ENCODE peak calls at places on chromosomes 16 and 17, in six cellular contexts. O is neural progenitor cell, L is Peyer's patch, S is esophagus squamous epithelium, E is HCT116, M is uterus. N is an unnamed sample. For H3K27me3, the result is how much of the 10 kb centered on the place peaks cover.

GRCh38 chr16:23607740-23608139 is 11.6 kb upstream of the NDUFAB1 start:
- DNase-seq in E (no peak), S (no peak), O (no peak), M (no peak), L (no peak), N (no peak)

GRCh38 chr17:28470266-28471126 is 2.9 kb upstream of the SLC13A2 start:
- DNase-seq in S (no peak), E (no peak), O (no peak), L (no peak), M (no peak), N (no peak)

GRCh38 chr16:60261425-60261824 is 1527.3 kb upstream of the GOT2 start:
- DNase-seq in S (no peak), E (no peak), M (no peak), L (no peak), O (no peak), N (no peak)

GRCh38 chr16:16093625-16094332 is 129.5 kb downstream of the ABCC6 start:
- DNase-seq in L (no peak), E (no peak), S (no peak), M (no peak), O (no peak), N (no peak)

GRCh38 chr16:83300326-83300725 is 507.5 kb upstream of the HSBP1 start:
- DNase-seq in E (no peak), O (no peak), S (no peak), M (no peak), L (no peak), N (no peak)

GRCh38 chr17:63918305-63918704 is 334 bp downstream of the GH1 start:
- DNase-seq in M (no peak), E (no peak), L (no peak), O (peak), S (no peak), N (no peak)

GRCh38 chr17:73824321-73824720 is 180.1 kb upstream of the SDK2 start:
- DNase-seq in M (no peak), O (no peak), L (no peak), E (no peak), S (no peak), N (no peak)

GRCh38 chr17:18319604-18320256 is 4.6 kb downstream of the SMCR8 start:
- DNase-seq in E (no peak), L (no peak), O (peak), S (no peak), M (no peak), N (no peak)

GRCh38 chr16:4970010-4970409 is 11.9 kb downstream of the SEC14L5 start:
- DNase-seq in S (no peak), O (peak), E (no peak), M (no peak), L (no peak), N (no peak)

GRCh38 chr16:57788252-57788841 is 13.9 kb downstream of the KIFC3 start:
- DNase-seq in S (no peak), E (no peak), O (no peak), L (no peak), M (no peak), N (no peak)

GRCh38 chr17:79645777-79646088 is 34.9 kb upstream of the RBFOX3 start:
- DNase-seq in S (no peak), M (no peak), E (no peak), L (no peak), O (no peak), N (no peak)

GRCh38 chr17:45171338-45172231 is 9.9 kb downstream of the HEXIM2 start:
- DNase-seq in M (peak), S (no peak), O (peak), E (no peak), L (no peak), N (peak)

GRCh38 chr16:31360296-31360695 is 5.3 kb downstream of the ITGAX start:
- DNase-seq in M (no peak), L (no peak), S (no peak), O (no peak), E (no peak), N (no peak)

GRCh38 chr17:6269474-6269873 is 165.4 kb downstream of the AIPL1 start:
- DNase-seq in M (no peak), S (no peak), L (no peak), E (peak), O (peak), N (no peak)

GRCh38 chr16:25487888-25488287 is 203.9 kb upstream of the HS3ST4 start:
- DNase-seq in L (no peak), O (no peak), E (no peak), S (no peak), M (no peak), N (no peak)

GRCh38 chr16:86905302-86905701 is 327.0 kb downstream of the FOXL1 start:
- DNase-seq in O (no peak), S (no peak), E (no peak), L (no peak), M (no peak), N (peak)

GRCh38 chr16:61432421-61432820 is 603.8 kb downstream of the CDH8 start:
- DNase-seq in O (peak), S (no peak), E (no peak), L (no peak), M (no peak), N (no peak)

GRCh38 chr16:61435356-61435755 is 600.9 kb downstream of the CDH8 start:
- DNase-seq in L (no peak), S (no peak), E (no peak), O (no peak), M (no peak), N (no peak)
- H3K4me3 ChIP-seq in L (no peak), S (no peak), E (no peak), O (no peak), M (no peak), N (no peak)

GRCh38 chr17:44000871-44001460 is 3.5 kb upstream of the NAGS start:
- DNase-seq in S (no peak), O (no peak), L (no peak), E (no peak), M (no peak), N (no peak)

GRCh38 chr17:43998552-43998951 is 5.9 kb upstream of the NAGS start:
- DNase-seq in M (no peak), O (no peak), E (no peak), L (no peak), S (no peak), N (no peak)

GRCh38 chr17:44001461-44001920 is 2.9 kb upstream of the NAGS start:
- DNase-seq in L (no peak), E (no peak), M (no peak), O (no peak), S (no peak), N (no peak)

GRCh38 chr17:43999024-43999423 is 5.4 kb upstream of the NAGS start:
- DNase-seq in S (no peak), M (no peak), E (no peak), O (no peak), L (no peak), N (no peak)

GRCh38 chr17:44000141-44000860 is 4.1 kb upstream of the NAGS start:
- DNase-seq in L (no peak), M (no peak), E (no peak), S (no peak), O (no peak), N (no peak)
- TF ChIP-seq CTCF in L (no peak), M (no peak), E (no peak), S (no peak), O (no peak), N (no peak)

DNA sequence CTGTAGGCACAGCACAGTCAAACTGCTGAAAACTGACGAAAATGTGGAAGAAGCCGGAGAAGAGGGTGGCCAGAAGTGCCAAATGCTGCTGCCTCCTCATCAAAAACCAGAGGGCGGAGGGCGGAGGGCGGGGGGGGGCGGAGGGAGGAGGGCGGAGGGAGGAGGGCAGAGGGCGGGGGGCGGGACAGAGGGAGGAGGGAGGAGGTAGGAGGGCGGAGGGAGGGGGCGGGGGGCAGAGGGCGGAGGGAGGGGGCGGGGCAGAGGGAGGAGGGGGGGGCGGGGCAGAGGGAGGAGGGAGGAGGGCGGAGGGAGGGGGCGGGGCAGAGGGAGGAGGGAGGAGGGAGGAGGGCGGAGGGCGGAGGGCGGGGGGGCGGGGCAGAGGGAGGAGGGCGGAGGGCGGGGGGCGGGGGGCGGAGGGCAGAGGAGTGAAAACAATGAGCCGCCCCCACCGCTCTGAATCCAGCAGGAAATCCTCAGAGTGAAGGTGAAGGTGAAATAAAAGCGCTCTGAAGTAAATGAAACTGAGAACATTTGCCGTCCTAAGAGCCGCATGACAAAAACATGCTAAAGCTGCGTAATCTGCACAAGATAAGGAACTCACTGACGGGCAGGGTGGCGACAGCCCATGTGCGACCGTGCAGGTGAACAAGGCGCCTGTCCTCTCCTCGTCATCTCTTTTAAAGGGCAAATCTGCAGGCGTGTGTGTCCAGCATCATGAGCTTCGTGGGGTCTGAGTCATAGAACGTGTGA is 22.6 kb upstream of the CBFA2T3 start:
- DNase-seq in M (no peak), O (no peak), E (no peak), S (no peak), L (peak), N (no peak)
- H3K27me3 ChIP-seq in M (under half), O (under half), E (under half), S (under half), L (under half), N (under half)

DNA sequence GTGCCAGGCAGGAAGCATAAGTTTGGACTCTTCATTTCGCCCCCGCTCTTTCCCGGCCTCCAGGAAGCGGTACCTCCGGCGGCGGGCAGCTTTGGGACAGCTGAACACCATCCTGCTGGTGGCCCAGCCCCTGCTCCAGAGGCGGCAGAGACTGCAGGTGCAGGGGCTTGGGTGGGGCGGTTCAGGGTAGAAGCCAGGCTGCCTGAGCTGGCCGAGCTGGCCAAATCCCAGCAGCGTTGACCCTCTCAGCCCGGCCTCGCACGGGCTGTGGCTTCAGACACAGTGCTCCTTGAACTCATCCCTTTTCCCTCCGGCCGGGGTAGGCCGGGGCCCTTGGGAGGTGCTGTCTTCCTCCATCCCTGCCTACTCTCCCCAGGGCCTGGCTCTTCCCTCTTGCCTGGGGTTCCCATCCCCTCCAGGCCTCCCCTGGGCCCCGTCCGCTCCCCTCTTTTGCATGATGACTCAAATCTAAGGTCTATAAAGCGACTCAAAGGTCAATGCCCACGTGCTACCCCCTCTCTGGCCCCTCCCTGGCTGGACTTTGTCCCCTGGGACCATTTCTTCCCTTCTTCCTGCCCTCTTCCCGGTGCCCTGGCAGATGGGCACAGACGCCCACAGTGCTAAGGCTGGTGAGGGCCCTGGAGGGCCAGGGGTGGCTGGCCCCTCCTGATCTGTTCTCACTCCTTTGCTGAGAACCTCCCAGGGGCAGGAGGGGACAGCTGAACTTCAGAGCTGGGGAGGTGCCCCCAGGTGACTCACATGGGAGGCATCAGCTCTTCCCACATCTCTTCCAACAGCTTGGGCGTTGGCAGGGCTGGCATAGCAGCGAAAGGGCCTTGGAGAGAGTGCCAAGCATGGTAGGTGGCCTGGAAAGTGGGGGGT is 22.7 kb downstream of the MYO15B start:
- DNase-seq in M (no peak), E (no peak), S (no peak), O (no peak), L (no peak), N (no peak)
- H3K4me3 ChIP-seq in M (no peak), E (peak), S (no peak), O (no peak), L (peak), N (no peak)

GRCh38 chr16:27863377-27863776 is 200.1 kb downstream of the GSG1L start:
- DNase-seq in E (no peak), L (no peak), S (no peak), O (no peak), M (no peak), N (no peak)

GRCh38 chr16:27862953-27863352 is 200.6 kb downstream of the GSG1L start:
- DNase-seq in M (no peak), S (no peak), E (no peak), O (no peak), L (no peak), N (no peak)

GRCh38 chr16:27860091-27860490 is 203.4 kb downstream of the GSG1L start:
- DNase-seq in L (no peak), O (no peak), E (no peak), S (no peak), M (no peak), N (no peak)

GRCh38 chr16:27853651-27854050 is 209.9 kb downstream of the GSG1L start:
- DNase-seq in L (no peak), E (no peak), M (no peak), O (no peak), S (no peak), N (no peak)

GRCh38 chr16:27859020-27859419 is 204.5 kb downstream of the GSG1L start:
- DNase-seq in M (no peak), L (no peak), S (no peak), O (peak), E (no peak), N (no peak)
- TF ChIP-seq CTCF in M (no peak), L (no peak), S (no peak), O (peak), E (peak), N (no peak)